ENCODE peak calls at places on chromosomes 11 and 22, in four cellular contexts. One of them, this sample, is unnamed.

GRCh38 chr11:70608568-70609314 is 210.4 kb downstream of the CTTN start:
- DNase-seq in EL: no peak
- DNase-seq in GM03348: no peak
- DNase-seq in breast epithelium: no peak
- DNase-seq in this sample: no peak

GRCh38 chr11:20156876-20157613 is 3.2 kb downstream of the DBX1 start:
- DNase-seq in EL: no peak
- DNase-seq in GM03348: no peak
- DNase-seq in breast epithelium: no peak
- DNase-seq in this sample: no peak

GRCh38 chr22:19942071-19942885 is 660 bp upstream of the TXNRD2 start:
- DNase-seq in EL: peak
- DNase-seq in GM03348: peak
- DNase-seq in breast epithelium: no peak
- DNase-seq in this sample: no peak

GRCh38 chr22:50456466-50457234 is 18.2 kb downstream of the SBF1 start:
- DNase-seq in EL: no peak
- DNase-seq in GM03348: no peak
- DNase-seq in breast epithelium: no peak
- DNase-seq in this sample: no peak

GRCh38 chr22:24965822-24966626 is 13.5 kb downstream of the KIAA1671 start:
- DNase-seq in EL: no peak
- DNase-seq in GM03348: no peak
- DNase-seq in breast epithelium: peak
- DNase-seq in this sample: no peak

GRCh38 chr11:120028181-120028935 is 109.6 kb downstream of the TRIM29 start:
- DNase-seq in EL: no peak
- DNase-seq in GM03348: no peak
- DNase-seq in breast epithelium: no peak
- DNase-seq in this sample: no peak

GRCh38 chr11:58905716-58906547 is 33.4 kb upstream of the GLYATL1 start:
- DNase-seq in EL: peak
- DNase-seq in GM03348: peak
- DNase-seq in breast epithelium: no peak
- DNase-seq in this sample: no peak

GRCh38 chr22:45105281-45105700 is 58.4 kb upstream of the NUP50 start:
- DNase-seq in EL: peak
- DNase-seq in GM03348: peak
- DNase-seq in breast epithelium: no peak
- DNase-seq in this sample: no peak

GRCh38 chr11:125515102-125515439 is 19.0 kb upstream of the FEZ1 start:
- DNase-seq in EL: no peak
- DNase-seq in GM03348: no peak
- DNase-seq in breast epithelium: no peak
- DNase-seq in this sample: no peak

GRCh38 chr11:68214173-68215086 is 1.3 kb upstream of the KMT5B start:
- DNase-seq in EL: no peak
- DNase-seq in GM03348: no peak
- DNase-seq in breast epithelium: no peak
- DNase-seq in this sample: no peak

GRCh38 chr11:59214141-59214893 is 1.6 kb upstream of the MPEG1 start:
- DNase-seq in EL: no peak
- DNase-seq in GM03348: no peak
- DNase-seq in breast epithelium: no peak
- DNase-seq in this sample: no peak

GRCh38 chr22:22748297-22748743 is 103.9 kb downstream of the GGTLC2 start:
- DNase-seq in EL: peak
- DNase-seq in GM03348: peak
- DNase-seq in breast epithelium: no peak
- DNase-seq in this sample: peak

GRCh38 chr11:16860632-16861031 is 122.2 kb downstream of the C11orf58 start:
- DNase-seq in EL: no peak
- DNase-seq in GM03348: no peak
- DNase-seq in breast epithelium: no peak
- DNase-seq in this sample: no peak

GRCh38 chr22:49657275-49657973 is 170.2 kb downstream of the BRD1 start:
- DNase-seq in EL: no peak
- DNase-seq in GM03348: no peak
- DNase-seq in breast epithelium: no peak
- DNase-seq in this sample: no peak

GRCh38 chr11:113458189-113458588 is 17.0 kb downstream of the DRD2 start:
- DNase-seq in EL: no peak
- DNase-seq in GM03348: no peak
- DNase-seq in breast epithelium: no peak
- DNase-seq in this sample: no peak

GRCh38 chr11:73645570-73645969 is 811 bp upstream of the PLEKHB1 start:
- DNase-seq in EL: no peak
- DNase-seq in GM03348: no peak
- DNase-seq in breast epithelium: no peak
- DNase-seq in this sample: no peak

GRCh38 chr11:112539741-112540140 is 279.1 kb upstream of the PLET1 start:
- DNase-seq in EL: no peak
- DNase-seq in GM03348: no peak
- DNase-seq in breast epithelium: no peak
- DNase-seq in this sample: no peak

GRCh38 chr22:47201186-47201995 is 438.9 kb downstream of the TBC1D22A start:
- DNase-seq in EL: no peak
- DNase-seq in GM03348: no peak
- DNase-seq in breast epithelium: no peak
- DNase-seq in this sample: no peak

GRCh38 chr11:3368199-3368598 is 10.7 kb downstream of the ZNF195 start:
- DNase-seq in EL: peak
- DNase-seq in GM03348: no peak
- DNase-seq in breast epithelium: no peak
- DNase-seq in this sample: no peak

GRCh38 chr11:107184936-107185335 is 166.7 kb upstream of the GUCY1A2 start:
- DNase-seq in EL: no peak
- DNase-seq in GM03348: no peak
- DNase-seq in breast epithelium: no peak
- DNase-seq in this sample: no peak

GRCh38 chr11:6635082-6635932 is 16.1 kb upstream of the TPP1 start:
- DNase-seq in EL: peak
- DNase-seq in GM03348: peak
- DNase-seq in breast epithelium: no peak
- DNase-seq in this sample: no peak

GRCh38 chr22:24516301-24516737 is 21.2 kb downstream of the UPB1 start:
- DNase-seq in EL: peak
- DNase-seq in GM03348: peak
- DNase-seq in breast epithelium: no peak
- DNase-seq in this sample: no peak

GRCh38 chr22:37544955-37545702 is 15.2 kb upstream of the CDC42EP1 start:
- DNase-seq in EL: peak
- DNase-seq in GM03348: peak
- DNase-seq in breast epithelium: no peak
- DNase-seq in this sample: peak

GRCh38 chr11:14249121-14249963 is 109.6 kb downstream of the RRAS2 start:
- DNase-seq in EL: peak
- DNase-seq in GM03348: peak
- DNase-seq in breast epithelium: peak
- DNase-seq in this sample: peak

GRCh38 chr22:30234786-30235470 is 11.6 kb downstream of the LIF start:
- DNase-seq in EL: peak
- DNase-seq in GM03348: no peak
- DNase-seq in breast epithelium: no peak
- DNase-seq in this sample: no peak

GRCh38 chr22:37148031-37148651 is 1.6 kb downstream of the IL2RB start:
- DNase-seq in EL: no peak
- DNase-seq in GM03348: no peak
- DNase-seq in breast epithelium: no peak
- DNase-seq in this sample: no peak

GRCh38 chr11:47408598-47409439 is 429 bp downstream of the SLC39A13 start:
- DNase-seq in EL: peak
- DNase-seq in GM03348: peak
- DNase-seq in breast epithelium: peak
- DNase-seq in this sample: no peak

GRCh38 chr22:25564320-25564978 is at the start of gene GRK3:
- DNase-seq in EL: peak
- DNase-seq in GM03348: peak
- DNase-seq in breast epithelium: peak
- DNase-seq in this sample: peak

GRCh38 chr11:68438658-68439259 is 21.8 kb upstream of the PPP6R3 start:
- DNase-seq in EL: no peak
- DNase-seq in GM03348: no peak
- DNase-seq in breast epithelium: no peak
- DNase-seq in this sample: no peak

GRCh38 chr11:132777067-132777975 is 755.0 kb downstream of the OPCML start:
- DNase-seq in EL: no peak
- DNase-seq in GM03348: peak
- DNase-seq in breast epithelium: no peak
- DNase-seq in this sample: no peak